ENCODE peak calls at places on chromosome 22, in ten cellular contexts. A is right lobe of liver; G is neural progenitor cell; X is CD8-positive, alpha-beta T cell; M is IMR-90; J is uterus; H is Calu3; B is SK-N-SH; S is HCT116; V is sigmoid colon. O is an unnamed sample.

GRCh38 chr22:43955883-43956286 is 643 bp downstream of the SAMM50 start:
- DNase-seq in A (no peak), G (no peak), X (no peak), M (no peak), J (no peak), H (no peak), B (no peak), S (no peak), V (no peak), O (no peak)

GRCh38 chr22:26894766-26895485 is 237.5 kb downstream of the MIAT start:
- DNase-seq in A (no peak), G (no peak), X (no peak), M (peak), J (no peak), H (peak), B (no peak), S (peak), V (no peak), O (no peak)

GRCh38 chr22:45971389-45972028 is 5.5 kb downstream of the WNT7B start:
- DNase-seq in A (no peak), G (peak), X (no peak), M (no peak), J (no peak), H (no peak), B (peak), S (no peak), V (no peak), O (no peak)

GRCh38 chr22:28141614-28142013 is 222.6 kb upstream of the PITPNB start:
- DNase-seq in A (no peak), G (no peak), X (no peak), M (peak), J (no peak), H (no peak), B (no peak), S (no peak), V (no peak), O (no peak)

GRCh38 chr22:20013382-20013871 is 3.2 kb downstream of the ARVCF start:
- DNase-seq in A (peak), G (peak), X (peak), M (peak), J (peak), H (peak), B (peak), S (no peak), V (peak), O (no peak)

GRCh38 chr22:45770506-45770905 is 98.9 kb downstream of the ATXN10 start:
- DNase-seq in A (no peak), G (no peak), X (no peak), M (no peak), J (no peak), H (no peak), B (no peak), S (no peak), V (no peak), O (no peak)

GRCh38 chr22:34814260-34814659 is 251.7 kb upstream of the ISX start:
- DNase-seq in A (no peak), G (no peak), X (no peak), M (no peak), J (no peak), H (no peak), B (no peak), S (no peak), V (no peak), O (no peak)

GRCh38 chr22:40951795-40952602 is 821 bp downstream of the RBX1 start:
- DNase-seq in A (no peak), G (no peak), X (no peak), M (peak), J (no peak), H (no peak), B (no peak), S (no peak), V (no peak), O (no peak)

GRCh38 chr22:50739279-50739691 is 1.3 kb downstream of the ACR start:
- DNase-seq in A (no peak), G (no peak), X (no peak), M (no peak), J (no peak), H (no peak), B (no peak), S (no peak), V (no peak), O (no peak)

GRCh38 chr22:27501191-27501936 is 300.2 kb downstream of the MN1 start:
- DNase-seq in A (no peak), G (peak), X (no peak), M (no peak), J (no peak), H (no peak), B (no peak), S (no peak), V (no peak), O (no peak)

GRCh38 chr22:17953147-17953546 is 71.2 kb downstream of the MICAL3 start:
- DNase-seq in A (no peak), G (no peak), X (no peak), M (no peak), J (no peak), H (no peak), B (no peak), S (no peak), V (peak), O (no peak)

GRCh38 chr22:29718949-29719893 is 582 bp upstream of the CABP7 start:
- DNase-seq in A (no peak), G (no peak), X (peak), M (no peak), J (no peak), H (no peak), B (peak), S (no peak), V (no peak), O (no peak)

GRCh38 chr22:29580200-29580810 is 608 bp downstream of the NIPSNAP1 start:
- DNase-seq in A (peak), G (peak), X (no peak), M (no peak), J (no peak), H (no peak), B (peak), S (no peak), V (no peak), O (no peak)

GRCh38 chr22:47847281-47847890 is 1084.9 kb downstream of the TBC1D22A start:
- DNase-seq in A (no peak), G (no peak), X (no peak), M (no peak), J (no peak), H (no peak), B (no peak), S (no peak), V (no peak), O (no peak)

GRCh38 chr22:22397292-22397870 is 111.2 kb downstream of the ZNF280B start:
- DNase-seq in A (no peak), G (peak), X (no peak), M (no peak), J (no peak), H (peak), B (no peak), S (peak), V (peak), O (no peak)

GRCh38 chr22:43131773-43132501 is 11.3 kb downstream of the MCAT start:
- DNase-seq in A (no peak), G (no peak), X (no peak), M (no peak), J (no peak), H (no peak), B (no peak), S (no peak), V (no peak), O (no peak)

GRCh38 chr22:33247758-33248157 is 189.6 kb upstream of the SYN3 start:
- DNase-seq in A (no peak), G (no peak), X (no peak), M (no peak), J (no peak), H (no peak), B (no peak), S (no peak), V (no peak), O (no peak)

GRCh38 chr22:43239956-43240355 is 53.0 kb upstream of the TTLL12 start:
- DNase-seq in A (no peak), G (no peak), X (no peak), M (no peak), J (no peak), H (no peak), B (no peak), S (no peak), V (no peak), O (no peak)

GRCh38 chr22:47606426-47606825 is 844.0 kb downstream of the TBC1D22A start:
- DNase-seq in A (peak), G (no peak), X (no peak), M (no peak), J (no peak), H (no peak), B (no peak), S (no peak), V (peak), O (no peak)

GRCh38 chr22:33049125-33049729 is 9.0 kb downstream of the SYN3 start:
- DNase-seq in A (peak), G (peak), X (peak), M (peak), J (peak), H (peak), B (peak), S (peak), V (peak), O (no peak)

GRCh38 chr22:46076651-46077339 is 73.5 kb upstream of the PPARA start:
- DNase-seq in A (peak), G (no peak), X (no peak), M (peak), J (peak), H (peak), B (no peak), S (no peak), V (peak), O (no peak)

GRCh38 chr22:17920145-17920605 is 104.2 kb downstream of the MICAL3 start:
- DNase-seq in A (no peak), G (peak), X (no peak), M (peak), J (peak), H (peak), B (peak), S (no peak), V (no peak), O (no peak)

GRCh38 chr22:49214976-49215375 is 612.7 kb downstream of the BRD1 start:
- DNase-seq in A (peak), G (no peak), X (no peak), M (no peak), J (peak), H (no peak), B (no peak), S (no peak), V (peak), O (peak)

GRCh38 chr22:49212002-49212401 is 615.7 kb downstream of the BRD1 start:
- DNase-seq in A (peak), G (no peak), X (no peak), M (no peak), J (no peak), H (no peak), B (no peak), S (no peak), V (peak), O (peak)

GRCh38 chr22:49215840-49216239 is 611.8 kb downstream of the BRD1 start:
- DNase-seq in A (peak), G (no peak), X (no peak), M (no peak), J (no peak), H (no peak), B (no peak), S (no peak), V (peak), O (peak)

GRCh38 chr22:49212466-49212865 is 615.2 kb downstream of the BRD1 start:
- DNase-seq in A (peak), G (no peak), X (no peak), M (no peak), J (no peak), H (no peak), B (no peak), S (no peak), V (peak), O (peak)

GRCh38 chr22:49213731-49214352 is 613.8 kb downstream of the BRD1 start:
- DNase-seq in A (peak), G (no peak), X (no peak), M (no peak), J (no peak), H (no peak), B (no peak), S (no peak), V (peak), O (peak)
- TF ChIP-seq CTCF in A (no peak), G (no peak), X (no peak), M (no peak), J (no peak), H (no peak), B (no peak), S (no peak), V (no peak), O (no peak)

DNA sequence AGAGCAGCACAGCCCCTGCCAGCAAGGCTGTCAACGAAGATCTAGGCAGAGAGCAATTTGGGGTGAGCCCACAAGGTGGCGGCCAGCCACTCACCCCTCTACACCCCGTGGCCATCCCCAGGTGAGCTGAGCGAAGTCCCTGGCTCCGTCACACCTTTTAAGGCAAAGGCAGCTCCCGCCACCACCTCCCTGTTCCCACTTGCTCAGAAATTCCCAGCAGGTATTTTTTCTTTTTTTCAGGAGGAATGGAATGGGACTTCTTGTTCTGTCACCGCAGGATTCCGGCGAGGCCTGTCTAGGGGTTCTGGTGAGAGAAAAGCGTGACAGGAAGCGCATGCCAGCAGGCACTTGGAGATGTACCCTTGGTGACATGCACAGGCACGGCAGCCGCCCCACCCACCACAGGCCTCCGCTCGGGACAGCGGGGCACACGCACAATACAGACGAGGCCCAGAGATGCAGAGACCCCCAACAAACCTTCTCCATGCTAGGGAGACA is 10.0 kb downstream of the RPL3 start:
- DNase-seq in A (no peak), G (no peak), X (no peak), M (no peak), J (no peak), H (peak), B (no peak), S (no peak), V (no peak), O (no peak)
- TF ChIP-seq CTCF in A (no peak), G (peak), X (no peak), M (no peak), J (no peak), H (peak), B (no peak), S (peak), V (no peak), O (peak)

DNA sequence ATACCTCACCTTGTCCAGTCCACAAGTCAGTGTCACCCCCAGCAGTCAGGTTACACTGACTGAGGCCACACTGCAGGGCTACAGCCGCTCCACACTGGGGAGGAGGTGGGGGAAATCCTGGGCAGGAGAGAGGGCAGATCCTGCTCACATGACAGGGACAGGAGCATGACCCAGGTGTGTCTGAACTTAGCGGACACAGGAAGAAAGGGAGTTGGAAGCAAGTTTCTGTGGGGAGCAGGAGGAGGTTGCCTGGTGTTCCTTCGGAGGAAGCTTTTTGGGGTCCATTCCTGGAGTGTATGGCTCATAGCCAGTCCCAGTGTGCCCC is 5.9 kb downstream of the MMP11 start:
- DNase-seq in A (no peak), G (no peak), X (no peak), M (no peak), J (no peak), H (no peak), B (no peak), S (no peak), V (no peak), O (no peak)
- TF ChIP-seq CTCF in A (no peak), G (no peak), X (no peak), M (no peak), J (no peak), H (no peak), B (no peak), S (no peak), V (no peak), O (no peak)

DNA sequence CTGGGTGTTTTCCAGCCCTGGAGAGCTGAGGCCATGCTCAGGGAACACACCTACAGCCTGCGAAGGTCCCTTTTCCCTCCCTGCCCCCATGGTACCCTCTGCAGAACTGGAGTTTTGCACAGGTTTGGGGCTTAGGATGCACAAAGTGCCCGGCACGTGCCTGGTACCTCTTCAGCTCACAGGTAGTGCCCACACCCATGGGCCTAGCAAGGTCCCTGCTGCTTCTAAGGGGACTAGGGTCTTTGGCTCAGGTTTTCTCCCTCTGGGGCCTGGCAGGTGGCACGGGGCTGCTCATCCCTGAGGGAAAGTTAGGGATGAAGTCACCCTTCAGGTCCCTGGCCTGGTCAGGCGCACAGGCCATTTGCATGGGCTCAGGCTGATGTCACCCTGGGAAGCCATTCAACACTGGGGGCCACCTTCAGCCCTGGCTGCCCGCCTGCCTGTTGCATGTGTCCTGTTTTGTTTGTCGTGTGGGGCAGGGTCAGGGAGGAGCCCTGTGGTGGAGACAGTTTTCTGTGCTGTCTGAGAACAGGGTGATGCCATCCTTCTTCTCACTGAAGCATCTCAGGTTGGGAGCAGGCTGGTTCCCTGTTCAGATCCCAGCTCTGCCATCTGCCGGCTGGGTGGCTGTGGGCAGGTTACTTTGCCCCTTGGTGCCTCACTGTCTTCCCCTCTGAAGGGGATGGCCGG is 68.3 kb upstream of the CRYBB3 start:
- DNase-seq in A (peak), G (no peak), X (no peak), M (no peak), J (no peak), H (peak), B (no peak), S (no peak), V (no peak), O (no peak)
- TF ChIP-seq CTCF in A (no peak), G (no peak), X (no peak), M (no peak), J (no peak), H (no peak), B (no peak), S (no peak), V (no peak), O (no peak)

DNA sequence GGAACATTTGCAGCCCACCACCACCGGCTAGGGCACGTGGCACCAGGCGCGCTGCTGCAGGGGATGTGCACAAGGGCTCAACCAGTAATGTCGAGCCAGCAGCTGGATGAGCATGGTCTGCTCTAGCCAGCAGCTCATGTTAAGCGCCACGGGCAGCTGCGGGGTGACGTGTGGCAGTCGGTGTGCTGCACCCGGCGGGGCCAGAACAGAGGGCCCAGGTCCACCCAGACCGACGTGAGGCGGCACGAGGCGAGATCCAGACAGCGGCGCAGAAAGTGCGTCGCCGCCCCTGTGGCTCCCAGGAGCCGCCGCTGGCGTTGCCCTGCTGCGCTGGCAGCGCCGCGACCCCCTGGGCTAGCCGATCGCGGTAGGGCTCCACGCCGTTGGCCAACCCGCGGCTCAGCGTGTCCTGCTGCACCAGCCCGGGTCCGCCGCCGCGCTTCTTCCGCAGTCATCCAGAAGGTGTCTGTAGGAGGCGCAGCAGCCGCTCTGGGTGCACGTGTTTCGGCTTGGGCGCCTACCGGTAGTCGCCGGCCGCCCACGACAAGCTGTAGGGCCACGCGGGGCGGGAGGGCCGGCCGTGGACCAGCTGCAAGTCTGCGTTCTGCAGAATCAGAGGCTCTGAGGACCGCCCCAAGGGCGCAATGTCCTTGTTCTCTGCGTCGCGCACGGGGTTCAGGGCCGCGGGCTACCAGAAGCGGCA is 4.6 kb upstream of the GALR3 start:
- DNase-seq in A (peak), G (peak), X (peak), M (peak), J (peak), H (peak), B (no peak), S (no peak), V (peak), O (peak)
- TF ChIP-seq CTCF in A (peak), G (peak), X (peak), M (peak), J (peak), H (peak), B (no peak), S (no peak), V (peak), O (peak)

DNA sequence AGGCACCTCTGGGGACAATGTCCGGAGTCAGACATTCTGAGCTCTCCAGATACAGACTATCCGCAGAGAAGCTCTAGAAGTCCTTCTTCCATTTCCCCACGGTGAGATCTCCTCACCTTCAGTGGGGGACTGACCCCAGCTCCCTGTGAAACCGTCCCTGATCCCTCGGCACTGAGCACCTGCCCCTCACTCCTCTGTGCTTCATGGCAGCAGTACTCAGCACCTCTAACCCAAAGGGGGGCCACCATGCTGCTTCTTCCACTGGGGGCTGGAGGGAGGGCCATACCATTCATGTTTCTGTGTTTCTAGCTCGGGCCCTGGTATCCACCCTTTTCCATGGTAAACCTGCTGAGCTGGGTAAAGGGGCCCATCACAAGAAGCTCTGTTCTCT is 321.7 kb downstream of the BRD1 start:
- DNase-seq in A (no peak), G (no peak), X (no peak), M (no peak), J (no peak), H (no peak), B (no peak), S (no peak), V (no peak), O (no peak)
- TF ChIP-seq CTCF in A (no peak), G (no peak), X (no peak), M (no peak), J (no peak), H (no peak), B (no peak), S (no peak), V (no peak), O (no peak)

GRCh38 chr22:36510966-36511881 is 4.4 kb upstream of the FOXRED2 start:
- DNase-seq in A (no peak), G (peak), X (peak), M (peak), J (no peak), H (peak), B (peak), S (no peak), V (no peak), O (no peak)
- TF ChIP-seq CTCF in A (peak), G (peak), X (peak), M (peak), J (peak), H (peak), B (peak), S (peak), V (peak), O (peak)

O was measured in CD14-positive monocyte.